ENCODE peak calls at places on chromosomes 2 and 18, in nine cellular contexts. E is Peyer's patch, W is astrocyte of the cerebellum, T is IMR-90, K is AG04450, I is brain microvascular endothelial cell, O is psoas muscle, V is foreskin fibroblast, P is heart right ventricle. B is an unnamed sample.
A peak's percentile ranks its signal among the peaks of the same experiment; 100 is the strongest.

GRCh38 chr2:234403074-234403473 is 93.8 kb downstream of the ARL4C start:
- DNase-seq in E (no peak), O (no peak), P (no peak), W (no peak), K (no peak), V (peak; percentile 74), I (peak; percentile 16), T (peak; percentile 59), B (peak; percentile 10)

GRCh38 chr2:33275689-33276444 is 200.6 kb upstream of the RASGRP3 start:
- DNase-seq in K (peak; percentile 34), W (peak; percentile 85), V (peak; percentile 87), E (no peak), I (peak; percentile 99), O (peak; percentile 82), P (peak; percentile 25), T (peak; percentile 96), B (peak; percentile 89)

GRCh38 chr2:215405722-215406581 is 29.9 kb downstream of the FN1 start:
- DNase-seq in P (no peak), I (peak; percentile 44), K (no peak), V (no peak), E (no peak), T (no peak), O (no peak), W (no peak), B (no peak)

GRCh38 chr18:58235001-58235436 is 191.0 kb downstream of the NEDD4L start:
- DNase-seq in I (no peak), W (no peak), T (no peak), E (peak; percentile 81), K (no peak), P (no peak), O (no peak), V (no peak), B (no peak)

GRCh38 chr2:113218283-113219091 is 44.7 kb downstream of the PSD4 start:
- DNase-seq in P (peak; percentile 46), K (no peak), W (no peak), I (no peak), V (peak; percentile 49), E (peak; percentile 93), T (no peak), O (no peak), B (peak; percentile 25)

GRCh38 chr2:119158563-119159347 is at the start of gene C1QL2:
- DNase-seq in W (no peak), V (no peak), K (no peak), O (no peak), P (no peak), I (no peak), E (no peak), T (no peak), B (no peak)

GRCh38 chr2:33015421-33016142 is 68.8 kb downstream of the LTBP1 start:
- DNase-seq in V (peak; percentile 90), T (peak; percentile 82), P (no peak), O (no peak), K (peak; percentile 36), I (peak; percentile 64), W (no peak), E (peak; percentile 68), B (peak; percentile 85)

GRCh38 chr2:30701782-30702181 is 105.5 kb downstream of the CAPN13 start:
- DNase-seq in V (no peak), O (no peak), I (no peak), T (no peak), E (no peak), P (no peak), K (no peak), W (no peak), B (no peak)

GRCh38 chr2:188245230-188245629 is 46.4 kb upstream of the GULP1 start:
- DNase-seq in T (no peak), P (no peak), O (no peak), V (no peak), I (no peak), K (no peak), E (no peak), W (no peak), B (no peak)

GRCh38 chr18:48879008-48879431 is 71.7 kb downstream of the SMAD7 start:
- DNase-seq in E (no peak), P (no peak), T (no peak), O (no peak), I (no peak), W (no peak), K (no peak), V (no peak), B (no peak)

GRCh38 chr2:74845217-74845751 is 11.4 kb downstream of the HK2 start:
- DNase-seq in P (peak; percentile 68), T (peak; percentile 94), V (peak; percentile 94), K (peak; percentile 61), O (peak; percentile 95), E (peak; percentile 91), W (peak; percentile 76), I (peak; percentile 89), B (peak; percentile 91)

GRCh38 chr2:217934321-217935131 is 68.3 kb downstream of the TNS1 start:
- DNase-seq in O (peak; percentile 91), V (peak; percentile 92), I (peak; percentile 95), E (no peak), T (peak; percentile 96), W (no peak), K (peak; percentile 47), P (no peak), B (peak; percentile 99)

GRCh38 chr2:64626963-64627760 is 26.6 kb downstream of the SERTAD2 start:
- DNase-seq in K (no peak), I (no peak), V (no peak), T (no peak), O (no peak), P (no peak), E (peak; percentile 11), W (no peak), B (no peak)

GRCh38 chr2:239265681-239266435 is 135.0 kb downstream of the HDAC4 start:
- DNase-seq in P (no peak), E (no peak), I (no peak), V (no peak), T (no peak), K (no peak), O (peak; percentile 58), W (no peak), B (no peak)

GRCh38 chr18:14769381-14769780 is 21.4 kb downstream of the ANKRD30B start:
- DNase-seq in T (no peak), V (no peak), W (no peak), K (no peak), E (no peak), P (no peak), I (no peak), O (no peak), B (no peak)

GRCh38 chr2:148614024-148614331 is 30.6 kb upstream of the EPC2 start:
- DNase-seq in T (no peak), E (no peak), W (no peak), O (no peak), V (no peak), K (no peak), I (no peak), P (no peak), B (peak; percentile 10)

DNA sequence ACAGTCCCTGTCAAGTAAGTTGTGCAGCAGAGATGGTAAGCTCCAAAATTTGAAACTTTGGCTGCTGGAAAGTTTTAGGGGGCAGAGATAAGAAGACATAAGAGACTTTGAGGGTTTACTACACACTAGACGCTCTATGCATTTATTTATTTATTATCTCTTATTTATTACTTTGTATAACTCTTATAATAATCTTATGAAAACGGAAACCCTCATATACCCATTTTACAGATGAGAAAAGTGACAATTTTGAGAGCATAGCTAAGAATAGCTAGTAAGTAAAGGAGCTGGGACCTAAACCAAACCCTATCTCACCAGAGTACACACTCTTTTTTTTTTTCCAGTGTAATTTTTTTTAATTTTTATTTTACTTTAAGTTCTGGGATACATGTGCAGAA is 112.8 kb upstream of the PKDCC start:
- DNase-seq in P (no peak), I (no peak), O (no peak), E (no peak), K (no peak), V (no peak), T (no peak), W (no peak), B (no peak)
- H3K4me3 ChIP-seq in P (no peak overlapping the region), I (no peak overlapping the region), O (no peak overlapping the region), E (no peak overlapping the region), K (no peak overlapping the region), V (no peak overlapping the region), T (no peak overlapping the region), W (no peak overlapping the region), B (no peak overlapping the region)

DNA sequence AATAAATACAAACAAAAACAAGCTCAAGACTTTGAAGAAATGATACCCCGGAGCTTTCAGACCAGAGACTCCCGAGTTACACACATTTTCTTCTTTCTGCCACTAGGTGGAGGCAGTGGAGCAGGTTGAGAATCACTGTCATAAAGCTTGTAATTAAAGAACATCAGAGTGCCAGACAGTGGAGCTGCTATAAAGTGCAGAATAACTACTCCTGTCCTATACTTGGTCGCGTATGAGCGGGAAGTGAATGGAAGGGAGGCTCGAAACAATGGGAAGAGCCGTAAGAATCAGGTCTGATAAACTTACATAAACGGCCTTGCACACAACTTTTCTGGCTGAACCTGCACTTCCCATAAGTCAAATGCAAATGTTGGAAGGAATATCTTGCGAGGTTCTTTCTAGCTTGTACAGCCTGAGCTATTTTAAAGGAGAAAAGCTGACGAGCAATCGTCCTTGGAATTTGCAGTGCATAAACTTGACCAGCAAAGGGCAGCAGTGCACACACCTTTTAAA is 189.0 kb downstream of the RPIA start:
- DNase-seq in P (no peak), W (peak; percentile 19), I (peak; percentile 47), T (peak; percentile 39), E (peak; percentile 67), O (no peak), K (no peak), V (peak; percentile 20), B (peak; percentile 70)
- TF ChIP-seq CTCF in P (peak; percentile 76), W (peak; percentile 79), I (peak; percentile 82), T (peak; percentile 71), E (peak; percentile 79), O (peak; percentile 80), K (peak; percentile 86), V (peak; percentile 84), B (peak; percentile 74)

GRCh38 chr18:55983433-55983832 is 395.4 kb upstream of the TCF4 start:
- DNase-seq in T (peak; percentile 15), K (no peak), O (no peak), I (no peak), V (no peak), P (no peak), W (no peak), E (no peak), B (no peak)

GRCh38 chr18:55982992-55983391 is 395.0 kb upstream of the TCF4 start:
- DNase-seq in K (no peak), E (no peak), P (no peak), V (no peak), T (peak; percentile 51), O (no peak), I (peak; percentile 12), W (no peak), B (no peak)

GRCh38 chr18:55981712-55982475 is 393.9 kb upstream of the TCF4 start:
- DNase-seq in V (no peak), T (no peak), W (no peak), K (no peak), O (no peak), E (no peak), I (no peak), P (no peak), B (no peak)
- H3K4me3 ChIP-seq in V (no peak overlapping the region), T (no peak overlapping the region), W (no peak overlapping the region), K (no peak overlapping the region), O (no peak overlapping the region), E (no peak overlapping the region), I (no peak overlapping the region), P (no peak overlapping the region), B (no peak overlapping the region)

GRCh38 chr2:117536139-117536538 is 278.4 kb upstream of the DDX18 start:
- DNase-seq in E (no peak), V (no peak), P (no peak), T (no peak), K (no peak), O (no peak), W (no peak), I (no peak), B (no peak)
- TF ChIP-seq CTCF in E (peak; percentile 49), V (no peak), P (peak; percentile 21), T (no peak), K (no peak), O (peak; percentile 7), W (peak; percentile 8), I (no peak), B (no peak)

GRCh38 chr2:36626071-36626470 is 28.1 kb upstream of the FEZ2 start:
- DNase-seq in I (no peak), V (no peak), W (no peak), O (no peak), K (no peak), T (no peak), P (no peak), E (no peak), B (no peak)
- H3K4me3 ChIP-seq in I (no peak overlapping the region), V (no peak overlapping the region), W (no peak overlapping the region), O (no peak overlapping the region), K (no peak overlapping the region), T (no peak overlapping the region), P (no peak overlapping the region), E (no peak overlapping the region), B (no peak overlapping the region)